ENCODE peak calls at places on chromosomes 4 and X, in four cellular contexts. N is CD8-positive, alpha-beta memory T cell; S is stromal cell of bone marrow; B is IMR-90. Q is an unnamed sample.

GRCh38 chr4:19675172-19675811 is 576.4 kb upstream of the SLIT2 start:
- DNase-seq in N (no peak), S (peak), B (peak), Q (peak)

GRCh38 chrX:153685179-153685536 is 2.6 kb upstream of the SLC6A8 start:
- DNase-seq in N (no peak), S (no peak), B (no peak), Q (no peak)

GRCh38 chr4:66785479-66785878 is 759.8 kb downstream of the CENPC start:
- DNase-seq in N (no peak), S (no peak), B (no peak), Q (no peak)

GRCh38 chr4:180336494-180337090 is 1906.6 kb upstream of the TENM3 start:
- DNase-seq in N (no peak), S (no peak), B (no peak), Q (no peak)

GRCh38 chr4:59339631-59340030 is 1860.5 kb upstream of the ADGRL3 start:
- DNase-seq in N (no peak), S (no peak), B (no peak), Q (no peak)

GRCh38 chr4:168631241-168632151 is 134.6 kb downstream of the PALLD start:
- DNase-seq in N (no peak), S (no peak), B (peak), Q (peak)

GRCh38 chr4:30868257-30868656 is 148.1 kb downstream of the PCDH7 start:
- DNase-seq in N (no peak), S (no peak), B (peak), Q (no peak)

GRCh38 chr4:168558587-168558986 is 61.7 kb downstream of the PALLD start:
- DNase-seq in N (no peak), S (no peak), B (peak), Q (no peak)

GRCh38 chrX:84501798-84502628 is at the start of gene HDX:
- DNase-seq in N (peak), S (peak), B (peak), Q (peak)

GRCh38 chr4:164384416-164384815 is 369.5 kb upstream of the SMIM31 start:
- DNase-seq in N (no peak), S (no peak), B (no peak), Q (no peak)

GRCh38 chrX:39149761-39150160 is 348.5 kb downstream of the MID1IP1 start:
- DNase-seq in N (peak), S (peak), B (peak), Q (peak)

GRCh38 chr4:142846729-142847606 is 867 bp upstream of the INPP4B start:
- DNase-seq in N (peak), S (no peak), B (no peak), Q (no peak)

GRCh38 chrX:11704725-11705495 is 39.2 kb upstream of the ARHGAP6 start:
- DNase-seq in N (no peak), S (no peak), B (peak), Q (no peak)

GRCh38 chr4:83320548-83320947 is 14.1 kb downstream of the HPSE start:
- DNase-seq in N (no peak), S (peak), B (peak), Q (peak)

GRCh38 chr4:109562457-109563237 is 2.6 kb downstream of the MCUB start:
- DNase-seq in N (no peak), S (no peak), B (no peak), Q (no peak)

GRCh38 chrX:51893931-51894696 is 691 bp downstream of the MAGED1 start:
- DNase-seq in N (peak), S (no peak), B (peak), Q (no peak)

GRCh38 chrX:24294619-24295018 is 19.2 kb downstream of the SUPT20HL2 start:
- DNase-seq in N (no peak), S (peak), B (no peak), Q (no peak)

GRCh38 chr4:159160242-159160641 is 57.4 kb downstream of the RAPGEF2 start:
- DNase-seq in N (no peak), S (no peak), B (no peak), Q (no peak)

GRCh38 chrX:68846536-68846935 is 17.7 kb downstream of the EFNB1 start:
- DNase-seq in N (no peak), S (no peak), B (peak), Q (no peak)

GRCh38 chrX:34300871-34301270 is 168.8 kb upstream of the FAM47A start:
- DNase-seq in N (no peak), S (peak), B (peak), Q (peak)